ENCODE peak calls at places on chromosomes 16 and 17, in eight cellular contexts. One of them, this sample, is unnamed.

GRCh38 chr17:7557825-7558543 is 566 bp upstream of the TNFSF13 start:
- DNase-seq in right atrium auricular region: peak; percentile 88
- DNase-seq in ascending aorta: peak; percentile 90
- DNase-seq in uterus: peak; percentile 84
- DNase-seq in neural progenitor cell: peak; percentile 71
- DNase-seq in CD4-positive, alpha-beta T cell: no peak
- DNase-seq in fibroblast of lung: peak; percentile 72
- DNase-seq in WERI-Rb-1: peak; percentile 30
- DNase-seq in this sample: no peak

GRCh38 chr17:61389670-61390478 is 9.8 kb upstream of the TBX2 start:
- DNase-seq in right atrium auricular region: no peak
- DNase-seq in ascending aorta: no peak
- DNase-seq in uterus: peak; percentile 52
- DNase-seq in neural progenitor cell: peak; percentile 83
- DNase-seq in CD4-positive, alpha-beta T cell: peak; percentile 26
- DNase-seq in fibroblast of lung: no peak
- DNase-seq in WERI-Rb-1: peak; percentile 72
- DNase-seq in this sample: no peak

GRCh38 chr16:65142276-65142675 is 20.4 kb upstream of the CDH11 start:
- DNase-seq in right atrium auricular region: no peak
- DNase-seq in ascending aorta: no peak
- DNase-seq in uterus: no peak
- DNase-seq in neural progenitor cell: no peak
- DNase-seq in CD4-positive, alpha-beta T cell: no peak
- DNase-seq in fibroblast of lung: peak; percentile 29
- DNase-seq in WERI-Rb-1: no peak
- DNase-seq in this sample: no peak

GRCh38 chr17:27354491-27355081 is 60.7 kb downstream of the WSB1 start:
- DNase-seq in right atrium auricular region: no peak
- DNase-seq in ascending aorta: peak; percentile 43
- DNase-seq in uterus: no peak
- DNase-seq in neural progenitor cell: no peak
- DNase-seq in CD4-positive, alpha-beta T cell: no peak
- DNase-seq in fibroblast of lung: no peak
- DNase-seq in WERI-Rb-1: no peak
- DNase-seq in this sample: no peak

GRCh38 chr16:3542601-3543373 is 34.4 kb downstream of the NLRC3 start:
- DNase-seq in right atrium auricular region: no peak
- DNase-seq in ascending aorta: no peak
- DNase-seq in uterus: no peak
- DNase-seq in neural progenitor cell: no peak
- DNase-seq in CD4-positive, alpha-beta T cell: no peak
- DNase-seq in fibroblast of lung: no peak
- DNase-seq in WERI-Rb-1: no peak
- DNase-seq in this sample: no peak

GRCh38 chr17:34820922-34821321 is 140.3 kb downstream of the CCT6B start:
- DNase-seq in right atrium auricular region: no peak
- DNase-seq in ascending aorta: no peak
- DNase-seq in uterus: no peak
- DNase-seq in neural progenitor cell: no peak
- DNase-seq in CD4-positive, alpha-beta T cell: no peak
- DNase-seq in fibroblast of lung: no peak
- DNase-seq in WERI-Rb-1: no peak
- DNase-seq in this sample: no peak

GRCh38 chr16:78659668-78660217 is 560.3 kb downstream of the WWOX start:
- DNase-seq in right atrium auricular region: no peak
- DNase-seq in ascending aorta: no peak
- DNase-seq in uterus: no peak
- DNase-seq in neural progenitor cell: no peak
- DNase-seq in CD4-positive, alpha-beta T cell: no peak
- DNase-seq in fibroblast of lung: no peak
- DNase-seq in WERI-Rb-1: no peak
- DNase-seq in this sample: no peak

GRCh38 chr16:46918905-46919792 is 35.0 kb downstream of the GPT2 start:
- DNase-seq in right atrium auricular region: no peak
- DNase-seq in ascending aorta: no peak
- DNase-seq in uterus: no peak
- DNase-seq in neural progenitor cell: peak; percentile 80
- DNase-seq in CD4-positive, alpha-beta T cell: no peak
- DNase-seq in fibroblast of lung: no peak
- DNase-seq in WERI-Rb-1: peak; percentile 49
- DNase-seq in this sample: no peak

GRCh38 chr16:86252596-86252995 is 257.7 kb upstream of the FOXF1 start:
- DNase-seq in right atrium auricular region: peak; percentile 42
- DNase-seq in ascending aorta: no peak
- DNase-seq in uterus: no peak
- DNase-seq in neural progenitor cell: peak; percentile 79
- DNase-seq in CD4-positive, alpha-beta T cell: no peak
- DNase-seq in fibroblast of lung: peak; percentile 11
- DNase-seq in WERI-Rb-1: peak; percentile 60
- DNase-seq in this sample: no peak

GRCh38 chr17:81483085-81483861 is 29.3 kb downstream of the ACTG1 start:
- DNase-seq in right atrium auricular region: no peak
- DNase-seq in ascending aorta: no peak
- DNase-seq in uterus: no peak
- DNase-seq in neural progenitor cell: peak; percentile 58
- DNase-seq in CD4-positive, alpha-beta T cell: no peak
- DNase-seq in fibroblast of lung: no peak
- DNase-seq in WERI-Rb-1: no peak
- DNase-seq in this sample: no peak

GRCh38 chr17:17533901-17534441 is 37.8 kb upstream of the RASD1 start:
- DNase-seq in right atrium auricular region: no peak
- DNase-seq in ascending aorta: no peak
- DNase-seq in uterus: no peak
- DNase-seq in neural progenitor cell: no peak
- DNase-seq in CD4-positive, alpha-beta T cell: no peak
- DNase-seq in fibroblast of lung: no peak
- DNase-seq in WERI-Rb-1: no peak
- DNase-seq in this sample: no peak

GRCh38 chr16:3147757-3148104 is 12.9 kb downstream of the ZNF213 start:
- DNase-seq in right atrium auricular region: no peak
- DNase-seq in ascending aorta: no peak
- DNase-seq in uterus: no peak
- DNase-seq in neural progenitor cell: no peak
- DNase-seq in CD4-positive, alpha-beta T cell: no peak
- DNase-seq in fibroblast of lung: no peak
- DNase-seq in WERI-Rb-1: no peak
- DNase-seq in this sample: no peak

GRCh38 chr16:75109732-75110243 is 6.8 kb downstream of the LDHD start:
- DNase-seq in right atrium auricular region: no peak
- DNase-seq in ascending aorta: no peak
- DNase-seq in uterus: peak; percentile 35
- DNase-seq in neural progenitor cell: no peak
- DNase-seq in CD4-positive, alpha-beta T cell: no peak
- DNase-seq in fibroblast of lung: no peak
- DNase-seq in WERI-Rb-1: no peak
- DNase-seq in this sample: no peak

GRCh38 chr16:68350951-68351350 is 40.1 kb downstream of the PRMT7 start:
- DNase-seq in right atrium auricular region: no peak
- DNase-seq in ascending aorta: no peak
- DNase-seq in uterus: no peak
- DNase-seq in neural progenitor cell: no peak
- DNase-seq in CD4-positive, alpha-beta T cell: no peak
- DNase-seq in fibroblast of lung: no peak
- DNase-seq in WERI-Rb-1: no peak
- DNase-seq in this sample: no peak

GRCh38 chr16:67939507-67940435 is 3.1 kb upstream of the PSMB10 start:
- DNase-seq in right atrium auricular region: no peak
- DNase-seq in ascending aorta: no peak
- DNase-seq in uterus: no peak
- DNase-seq in neural progenitor cell: no peak
- DNase-seq in CD4-positive, alpha-beta T cell: peak; percentile 35
- DNase-seq in fibroblast of lung: no peak
- DNase-seq in WERI-Rb-1: no peak
- DNase-seq in this sample: no peak

GRCh38 chr16:1559446-1559975 is 26.0 kb downstream of the TMEM204 start:
- DNase-seq in right atrium auricular region: no peak
- DNase-seq in ascending aorta: no peak
- DNase-seq in uterus: no peak
- DNase-seq in neural progenitor cell: no peak
- DNase-seq in CD4-positive, alpha-beta T cell: peak; percentile 32
- DNase-seq in fibroblast of lung: no peak
- DNase-seq in WERI-Rb-1: no peak
- DNase-seq in this sample: no peak

GRCh38 chr16:15907863-15908478 is 19.6 kb upstream of the CEP20 start:
- DNase-seq in right atrium auricular region: no peak
- DNase-seq in ascending aorta: no peak
- DNase-seq in uterus: no peak
- DNase-seq in neural progenitor cell: peak; percentile 72
- DNase-seq in CD4-positive, alpha-beta T cell: no peak
- DNase-seq in fibroblast of lung: peak; percentile 30
- DNase-seq in WERI-Rb-1: peak; percentile 60
- DNase-seq in this sample: no peak

GRCh38 chr16:2035431-2036199 is 8.9 kb downstream of the NHERF2 start:
- DNase-seq in right atrium auricular region: no peak
- DNase-seq in ascending aorta: peak; percentile 85
- DNase-seq in uterus: peak; percentile 66
- DNase-seq in neural progenitor cell: peak; percentile 47
- DNase-seq in CD4-positive, alpha-beta T cell: no peak
- DNase-seq in fibroblast of lung: peak; percentile 86
- DNase-seq in WERI-Rb-1: no peak
- DNase-seq in this sample: peak; percentile 98

GRCh38 chr16:1583180-1583579 is 28.7 kb downstream of the IFT140 start:
- DNase-seq in right atrium auricular region: no peak
- DNase-seq in ascending aorta: no peak
- DNase-seq in uterus: no peak
- DNase-seq in neural progenitor cell: no peak
- DNase-seq in CD4-positive, alpha-beta T cell: no peak
- DNase-seq in fibroblast of lung: no peak
- DNase-seq in WERI-Rb-1: peak; percentile 15
- DNase-seq in this sample: no peak

GRCh38 chr16:85010931-85011845 is at the start of gene ZDHHC7:
- DNase-seq in right atrium auricular region: peak; percentile 87
- DNase-seq in ascending aorta: peak; percentile 93
- DNase-seq in uterus: peak; percentile 87
- DNase-seq in neural progenitor cell: peak; percentile 94
- DNase-seq in CD4-positive, alpha-beta T cell: peak; percentile 81
- DNase-seq in fibroblast of lung: peak; percentile 84
- DNase-seq in WERI-Rb-1: peak; percentile 68
- DNase-seq in this sample: peak; percentile 93
- TF ChIP-seq CTCF in right atrium auricular region: no peak
- TF ChIP-seq CTCF in ascending aorta: no peak
- TF ChIP-seq CTCF in uterus: peak; percentile 25
- TF ChIP-seq CTCF in neural progenitor cell: peak; percentile 20
- TF ChIP-seq CTCF in CD4-positive, alpha-beta T cell: peak; percentile 25
- TF ChIP-seq CTCF in fibroblast of lung: no peak
- TF ChIP-seq CTCF in WERI-Rb-1: no peak
- TF ChIP-seq CTCF in this sample: peak; percentile 3

GRCh38 chr16:89700649-89701424 is 668 bp downstream of the SPATA2L start:
- DNase-seq in right atrium auricular region: no peak
- DNase-seq in ascending aorta: no peak
- DNase-seq in uterus: peak; percentile 48
- DNase-seq in neural progenitor cell: peak; percentile 87
- DNase-seq in CD4-positive, alpha-beta T cell: peak; percentile 27
- DNase-seq in fibroblast of lung: peak; percentile 41
- DNase-seq in WERI-Rb-1: peak; percentile 34
- DNase-seq in this sample: no peak
- TF ChIP-seq CTCF in right atrium auricular region: peak; percentile 44
- TF ChIP-seq CTCF in ascending aorta: peak; percentile 30
- TF ChIP-seq CTCF in uterus: peak; percentile 3
- TF ChIP-seq CTCF in neural progenitor cell: peak; percentile 36
- TF ChIP-seq CTCF in CD4-positive, alpha-beta T cell: no peak
- TF ChIP-seq CTCF in fibroblast of lung: peak; percentile 8
- TF ChIP-seq CTCF in WERI-Rb-1: peak; percentile 38
- TF ChIP-seq CTCF in this sample: peak; percentile 33

DNA sequence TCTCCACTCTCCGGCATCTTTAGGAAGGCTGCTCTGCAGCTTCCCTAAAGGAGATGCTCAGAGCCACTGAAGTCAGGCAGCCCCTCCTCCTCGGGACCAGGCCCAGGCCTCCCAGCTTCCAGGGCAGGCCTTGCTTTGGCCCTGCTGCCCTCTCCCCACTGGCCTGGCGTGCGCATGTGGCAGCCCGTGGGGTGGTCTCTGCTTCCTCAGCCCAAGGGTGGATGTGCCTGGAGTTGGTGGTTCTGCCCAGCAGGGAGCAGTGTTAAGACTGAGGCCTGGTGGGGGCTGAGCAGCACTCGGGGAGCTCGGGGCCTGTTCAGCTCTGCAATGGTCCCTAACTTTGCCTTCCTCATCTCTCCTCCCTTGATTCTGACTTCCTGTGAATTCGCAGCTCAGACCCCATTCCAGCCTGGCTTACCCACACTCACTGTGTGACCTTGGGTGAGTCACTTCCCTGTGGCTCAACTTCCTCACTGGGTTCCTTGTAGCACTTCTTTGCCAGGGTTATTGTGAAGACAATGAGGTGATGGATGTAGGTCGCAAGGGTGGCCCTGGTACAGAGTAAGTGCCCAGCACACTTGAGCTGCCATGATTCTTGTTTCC is 63.2 kb downstream of the NKD1 start:
- DNase-seq in right atrium auricular region: no peak
- DNase-seq in ascending aorta: no peak
- DNase-seq in uterus: no peak
- DNase-seq in neural progenitor cell: no peak
- DNase-seq in CD4-positive, alpha-beta T cell: no peak
- DNase-seq in fibroblast of lung: peak; percentile 43
- DNase-seq in WERI-Rb-1: peak; percentile 50
- DNase-seq in this sample: no peak
- TF ChIP-seq CTCF in right atrium auricular region: no peak
- TF ChIP-seq CTCF in ascending aorta: no peak
- TF ChIP-seq CTCF in uterus: no peak
- TF ChIP-seq CTCF in neural progenitor cell: no peak
- TF ChIP-seq CTCF in CD4-positive, alpha-beta T cell: no peak
- TF ChIP-seq CTCF in fibroblast of lung: peak; percentile 6
- TF ChIP-seq CTCF in WERI-Rb-1: peak; percentile 64
- TF ChIP-seq CTCF in this sample: no peak

GRCh38 chr17:55820675-55821074 is 69.8 kb downstream of the PCTP start:
- DNase-seq in right atrium auricular region: no peak
- DNase-seq in ascending aorta: no peak
- DNase-seq in uterus: no peak
- DNase-seq in neural progenitor cell: no peak
- DNase-seq in CD4-positive, alpha-beta T cell: no peak
- DNase-seq in fibroblast of lung: no peak
- DNase-seq in WERI-Rb-1: no peak
- DNase-seq in this sample: no peak

GRCh38 chr17:55830210-55830609 is 79.4 kb downstream of the PCTP start:
- DNase-seq in right atrium auricular region: no peak
- DNase-seq in ascending aorta: no peak
- DNase-seq in uterus: no peak
- DNase-seq in neural progenitor cell: no peak
- DNase-seq in CD4-positive, alpha-beta T cell: no peak
- DNase-seq in fibroblast of lung: no peak
- DNase-seq in WERI-Rb-1: peak; percentile 18
- DNase-seq in this sample: no peak

GRCh38 chr17:55830699-55831098 is 79.8 kb downstream of the PCTP start:
- DNase-seq in right atrium auricular region: no peak
- DNase-seq in ascending aorta: no peak
- DNase-seq in uterus: no peak
- DNase-seq in neural progenitor cell: no peak
- DNase-seq in CD4-positive, alpha-beta T cell: no peak
- DNase-seq in fibroblast of lung: no peak
- DNase-seq in WERI-Rb-1: peak; percentile 28
- DNase-seq in this sample: no peak

DNA sequence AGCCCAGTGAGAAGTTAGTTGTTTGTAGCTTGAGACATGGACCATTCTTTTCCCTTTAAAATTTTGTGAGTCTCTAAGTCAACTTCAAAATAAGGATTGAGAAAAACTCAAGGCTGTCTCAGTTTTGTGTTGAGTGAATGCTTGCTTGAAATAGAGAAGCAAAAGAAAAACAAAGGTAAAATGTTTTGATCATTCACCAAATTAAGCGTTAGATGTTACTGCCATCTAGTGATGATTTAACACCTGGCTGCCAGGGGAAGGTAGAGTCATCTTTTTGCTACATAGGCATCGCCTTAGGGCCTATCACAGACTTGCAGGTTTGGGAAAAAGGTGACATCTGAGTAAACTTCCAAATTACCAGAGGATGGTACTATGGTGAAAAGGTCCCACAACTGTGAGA is 74.4 kb downstream of the PCTP start:
- DNase-seq in right atrium auricular region: no peak
- DNase-seq in ascending aorta: no peak
- DNase-seq in uterus: no peak
- DNase-seq in neural progenitor cell: peak; percentile 37
- DNase-seq in CD4-positive, alpha-beta T cell: no peak
- DNase-seq in fibroblast of lung: no peak
- DNase-seq in WERI-Rb-1: no peak
- DNase-seq in this sample: no peak
- TF ChIP-seq CTCF in right atrium auricular region: peak; percentile 52
- TF ChIP-seq CTCF in ascending aorta: no peak
- TF ChIP-seq CTCF in uterus: no peak
- TF ChIP-seq CTCF in neural progenitor cell: peak; percentile 56
- TF ChIP-seq CTCF in CD4-positive, alpha-beta T cell: no peak
- TF ChIP-seq CTCF in fibroblast of lung: no peak
- TF ChIP-seq CTCF in WERI-Rb-1: peak; percentile 52
- TF ChIP-seq CTCF in this sample: no peak

This sample was measured in osteocyte.